ENCODE peak calls at places on chromosome 7, in eight cellular contexts. U is NCI-H2171 treated with DMSO at 0.1 percent for 48 hours; I is sigmoid colon; E is RKO; W is activated naive CD8-positive, alpha-beta T cell treated with anti-CD3 and anti-CD28 coated beads, Interleukin-2, amount 50 U/mL, for 24 hours; D is CD4-positive, alpha-beta memory T cell; Q is T47D; R is fibroblast of lung. F is an unnamed sample.

GRCh38 chr7:123343611-123344010 is 143.8 kb upstream of the SLC13A1 start:
- DNase-seq in R (no peak), W (no peak), E (no peak), I (no peak), Q (no peak), U (no peak), D (no peak), F (no peak)

GRCh38 chr7:2720024-2720423 is 32.0 kb downstream of the AMZ1 start:
- DNase-seq in R (no peak), D (no peak), Q (no peak), W (no peak), I (no peak), U (no peak), E (no peak), F (no peak)

GRCh38 chr7:27897001-27897400 is 157.0 kb downstream of the TAX1BP1 start:
- DNase-seq in E (no peak), R (peak), D (no peak), I (no peak), U (no peak), W (no peak), Q (no peak), F (no peak)

GRCh38 chr7:66769833-66770512 is 29.4 kb downstream of the RABGEF1 start:
- DNase-seq in U (no peak), E (no peak), Q (no peak), I (no peak), R (peak), D (no peak), W (no peak), F (no peak)

GRCh38 chr7:43112941-43113621 is 634 bp downstream of the HECW1 start:
- DNase-seq in E (no peak), U (no peak), D (no peak), I (peak), R (peak), Q (peak), W (no peak), F (no peak)

GRCh38 chr7:148153611-148154010 is 437.0 kb upstream of the C7orf33 start:
- DNase-seq in Q (no peak), R (no peak), E (no peak), W (no peak), D (no peak), U (no peak), I (no peak), F (no peak)

GRCh38 chr7:82284936-82285519 is 158.5 kb downstream of the CACNA2D1 start:
- DNase-seq in U (no peak), Q (no peak), R (no peak), W (no peak), E (no peak), I (no peak), D (no peak), F (no peak)

GRCh38 chr7:38775503-38775902 is 133.5 kb downstream of the VPS41 start:
- DNase-seq in W (no peak), I (no peak), R (no peak), E (no peak), D (no peak), Q (no peak), U (no peak), F (no peak)

GRCh38 chr7:233456-234035 is 41.2 kb downstream of the FAM20C start:
- DNase-seq in I (peak), D (no peak), W (no peak), U (no peak), Q (no peak), R (peak), E (no peak), F (no peak)

GRCh38 chr7:27244488-27245123 is 2.0 kb downstream of the EVX1 start:
- DNase-seq in Q (no peak), I (no peak), W (no peak), D (no peak), U (no peak), E (no peak), R (no peak), F (no peak)

GRCh38 chr7:134089446-134089845 is 37.7 kb upstream of the LRGUK start:
- DNase-seq in U (no peak), I (no peak), R (no peak), W (no peak), D (no peak), E (peak), Q (no peak), F (no peak)

GRCh38 chr7:68414631-68415425 is 1183.4 kb upstream of the AUTS2 start:
- DNase-seq in Q (no peak), W (no peak), I (no peak), R (no peak), D (no peak), U (no peak), E (no peak), F (no peak)

GRCh38 chr7:68429376-68430117 is 1168.7 kb upstream of the AUTS2 start:
- DNase-seq in D (no peak), U (no peak), Q (no peak), I (no peak), W (no peak), E (no peak), R (no peak), F (no peak)

GRCh38 chr7:121449304-121449703 is 53.2 kb upstream of the FAM3C start:
- DNase-seq in D (no peak), R (peak), I (no peak), W (no peak), Q (no peak), E (peak), U (no peak), F (no peak)

GRCh38 chr7:22996470-22996869 is 17.5 kb downstream of the HYCC1 start:
- DNase-seq in D (no peak), W (no peak), E (no peak), I (no peak), Q (no peak), U (no peak), R (no peak), F (no peak)

GRCh38 chr7:90532231-90532929 is 62.9 kb downstream of the PTTG1IP2 start:
- DNase-seq in E (no peak), Q (no peak), I (no peak), W (no peak), U (no peak), D (no peak), R (no peak), F (no peak)

GRCh38 chr7:1427064-1427657 is 32.1 kb downstream of the MICALL2 start:
- DNase-seq in R (no peak), I (no peak), D (no peak), Q (no peak), E (no peak), W (no peak), U (no peak), F (no peak)

GRCh38 chr7:34453150-34453549 is 204.9 kb upstream of the NPSR1 start:
- DNase-seq in D (no peak), U (no peak), I (no peak), E (no peak), Q (no peak), W (no peak), R (peak), F (no peak)

GRCh38 chr7:78770422-78771410 is 682.8 kb downstream of the MAGI2 start:
- DNase-seq in Q (no peak), I (no peak), U (peak), R (peak), W (no peak), D (no peak), E (no peak), F (no peak)

GRCh38 chr7:64619705-64620104 is 46.2 kb upstream of the ZNF107 start:
- DNase-seq in U (no peak), D (no peak), I (no peak), R (no peak), E (no peak), Q (no peak), W (no peak), F (no peak)

GRCh38 chr7:95674101-95674500 is 77.8 kb upstream of the PDK4 start:
- DNase-seq in I (no peak), Q (no peak), U (no peak), R (no peak), E (no peak), D (no peak), W (no peak), F (no peak)

GRCh38 chr7:71645836-71646235 is 513.9 kb downstream of the GALNT17 start:
- DNase-seq in D (no peak), I (no peak), U (no peak), R (no peak), Q (no peak), E (no peak), W (no peak), F (no peak)

GRCh38 chr7:27164381-27165088 is 802 bp downstream of the HOXA9 start:
- DNase-seq in R (no peak), I (peak), W (no peak), Q (no peak), U (no peak), D (no peak), E (peak), F (no peak)

GRCh38 chr7:92621641-92622429 is 31.6 kb upstream of the FAM133B start:
- DNase-seq in E (no peak), R (no peak), W (no peak), Q (no peak), I (no peak), D (no peak), U (no peak), F (no peak)

GRCh38 chr7:36742911-36743775 is 18.8 kb upstream of the AOAH start:
- DNase-seq in E (no peak), Q (no peak), I (peak), W (no peak), R (no peak), U (no peak), D (no peak), F (no peak)

GRCh38 chr7:1899951-1900762 is 230.1 kb downstream of the ELFN1 start:
- DNase-seq in Q (no peak), W (no peak), R (no peak), I (no peak), E (no peak), U (peak), D (no peak), F (no peak)

GRCh38 chr7:115672024-115672423 is 358.5 kb downstream of the TFEC start:
- DNase-seq in U (no peak), Q (no peak), E (no peak), W (no peak), D (no peak), I (no peak), R (peak), F (no peak)

GRCh38 chr7:151795168-151795754 is 81.7 kb downstream of the PRKAG2 start:
- DNase-seq in E (peak), R (no peak), U (no peak), D (peak), Q (no peak), I (peak), W (peak), F (no peak)

GRCh38 chr7:7944619-7945282 is 23.8 kb upstream of the GLCCI1 start:
- DNase-seq in D (peak), W (peak), R (no peak), E (no peak), U (peak), I (no peak), Q (no peak), F (no peak)

GRCh38 chr7:90412458-90413184 is 9.4 kb downstream of the CLDN12 start:
- DNase-seq in R (peak), D (no peak), Q (no peak), U (no peak), W (peak), I (no peak), E (peak), F (no peak)

GRCh38 chr7:50276446-50276845 is 28.1 kb upstream of the IKZF1 start:
- DNase-seq in I (no peak), R (no peak), W (no peak), E (no peak), Q (no peak), D (no peak), U (no peak), F (no peak)

GRCh38 chr7:111931016-111931517 is 275.1 kb downstream of the DOCK4 start:
- DNase-seq in D (no peak), Q (no peak), U (no peak), W (no peak), R (peak), I (no peak), E (no peak), F (no peak)

GRCh38 chr7:104584620-104585019 is 256.2 kb downstream of the LHFPL3 start:
- DNase-seq in D (no peak), Q (no peak), U (no peak), E (peak), I (no peak), W (no peak), R (no peak), F (no peak)

GRCh38 chr7:75813084-75813483 is 522 bp downstream of the CCL24 start:
- DNase-seq in D (no peak), U (no peak), W (no peak), Q (no peak), I (no peak), E (no peak), R (no peak), F (no peak)

GRCh38 chr7:97179454-97180104 is 62.1 kb downstream of the SDHAF3 start:
- DNase-seq in W (peak), Q (peak), D (peak), E (peak), U (peak), I (no peak), R (peak), F (no peak)